ENCODE peak calls at places on chromosomes 3 and 15, in ten cellular contexts. W, T, D, R, M, H, A, Z, V and F are unnamed samples.

GRCh38 chr15:47670365-47670764 is 46.9 kb upstream of the SEMA6D start:
- DNase-seq in Z (no peak), R (no peak), W (no peak), V (no peak), M (no peak), H (no peak), A (no peak), T (no peak), D (no peak), F (no peak)

GRCh38 chr3:58021072-58021959 is 13.1 kb downstream of the FLNB start:
- DNase-seq in A (no peak), V (no peak), D (no peak), H (no peak), Z (no peak), M (no peak), R (no peak), T (no peak), W (no peak), F (no peak)

GRCh38 chr15:25243800-25244097 is 195.1 kb downstream of the UBE3A start:
- DNase-seq in V (no peak), Z (peak), M (no peak), H (no peak), T (no peak), A (no peak), R (no peak), D (no peak), W (peak), F (no peak)

GRCh38 chr15:63187589-63188226 is 1.7 kb upstream of the RAB8B start:
- DNase-seq in R (no peak), H (no peak), W (no peak), D (no peak), A (no peak), V (no peak), T (no peak), M (no peak), Z (no peak), F (no peak)

GRCh38 chr3:15634671-15635661 is 33.4 kb downstream of the BTD start:
- DNase-seq in D (peak), R (peak), W (no peak), A (no peak), Z (no peak), H (no peak), V (no peak), M (no peak), T (no peak), F (no peak)

GRCh38 chr3:52225452-52226228 is at the start of gene TLR9:
- DNase-seq in A (no peak), D (no peak), Z (no peak), M (peak), R (no peak), T (no peak), V (no peak), W (peak), H (no peak), F (no peak)

GRCh38 chr3:196654691-196655090 is 15.2 kb downstream of the NRROS start:
- DNase-seq in D (no peak), V (no peak), W (no peak), M (no peak), H (no peak), Z (no peak), A (no peak), R (no peak), T (no peak), F (no peak)

GRCh38 chr15:30033211-30033610 is 49.5 kb upstream of the GOLGA8J start:
- DNase-seq in W (no peak), V (no peak), H (no peak), T (no peak), R (no peak), Z (no peak), D (no peak), M (no peak), A (no peak), F (no peak)

GRCh38 chr3:20637729-20638128 is 451.7 kb upstream of the SGO1 start:
- DNase-seq in R (no peak), V (no peak), Z (no peak), T (no peak), D (peak), W (no peak), H (no peak), M (no peak), A (no peak), F (no peak)

GRCh38 chr15:101276501-101277037 is 716 bp downstream of the SELENOS start:
- DNase-seq in D (no peak), Z (no peak), H (peak), T (peak), A (peak), R (no peak), V (no peak), M (peak), W (no peak), F (no peak)

GRCh38 chr3:116517308-116517707 is 72.0 kb upstream of the LSAMP start:
- DNase-seq in T (no peak), H (peak), Z (no peak), D (peak), W (no peak), A (no peak), M (peak), V (no peak), R (no peak), F (no peak)

GRCh38 chr3:159635047-159635641 is 353.5 kb upstream of the IL12A start:
- DNase-seq in V (no peak), T (peak), M (no peak), D (peak), A (no peak), Z (no peak), H (peak), W (no peak), R (no peak), F (no peak)

GRCh38 chr15:22845289-22845900 is 6.9 kb downstream of the NIPA2 start:
- DNase-seq in V (no peak), Z (no peak), M (no peak), W (no peak), D (peak), R (no peak), A (no peak), H (no peak), T (no peak), F (no peak)

GRCh38 chr15:80825361-80826030 is 46.3 kb downstream of the CEMIP start:
- DNase-seq in V (no peak), R (no peak), A (no peak), M (no peak), H (no peak), W (no peak), D (peak), Z (no peak), T (no peak), F (no peak)

GRCh38 chr3:113254171-113254947 is 43.0 kb downstream of the BOC start:
- DNase-seq in T (no peak), R (no peak), V (no peak), A (no peak), H (no peak), W (no peak), M (no peak), D (no peak), Z (no peak), F (no peak)

GRCh38 chr3:188546835-188547670 is 393.1 kb downstream of the LPP start:
- DNase-seq in T (peak), A (no peak), R (no peak), D (peak), V (no peak), Z (no peak), W (no peak), M (no peak), H (peak), F (no peak)

GRCh38 chr3:38646062-38646461 is 3.4 kb downstream of the SCN5A start:
- DNase-seq in Z (no peak), D (no peak), H (no peak), A (no peak), W (no peak), R (no peak), T (no peak), M (no peak), V (no peak), F (no peak)

GRCh38 chr3:39189150-39189510 is 3.3 kb downstream of the XIRP1 start:
- DNase-seq in M (no peak), R (no peak), V (no peak), Z (no peak), T (no peak), A (no peak), W (no peak), H (no peak), D (no peak), F (no peak)

GRCh38 chr3:15750143-15750542 is 47.6 kb downstream of the ANKRD28 start:
- DNase-seq in D (peak), H (no peak), R (no peak), Z (no peak), M (no peak), A (no peak), V (no peak), T (no peak), W (no peak), F (no peak)

GRCh38 chr15:94586099-94586498 is 354.7 kb downstream of the MCTP2 start:
- DNase-seq in W (no peak), V (no peak), H (no peak), Z (no peak), T (no peak), M (no peak), D (no peak), A (no peak), R (no peak), F (no peak)
- H3K27ac ChIP-seq in W (no peak), V (no peak), H (no peak), Z (no peak), T (no peak), M (no peak), D (no peak), A (no peak), R (no peak), F (no peak)

GRCh38 chr3:128369106-128369708 is 97.5 kb downstream of the DNAJB8 start:
- DNase-seq in V (no peak), W (no peak), Z (peak), R (peak), A (no peak), T (no peak), D (no peak), H (no peak), M (no peak), F (no peak)
- H3K27ac ChIP-seq in V (no peak), W (no peak), Z (no peak), R (no peak), A (no peak), T (no peak), D (no peak), H (no peak), M (no peak), F (no peak)

GRCh38 chr3:190596341-190597285 is 82.7 kb downstream of the IL1RAP start:
- DNase-seq in D (peak), W (no peak), Z (no peak), R (no peak), T (no peak), M (no peak), V (no peak), A (no peak), H (no peak), F (no peak)
- H3K27ac ChIP-seq in D (no peak), W (no peak), Z (no peak), R (no peak), T (no peak), M (no peak), V (no peak), A (no peak), H (no peak), F (peak)

GRCh38 chr3:27356976-27357375 is 12.2 kb downstream of the NEK10 start:
- DNase-seq in M (no peak), Z (no peak), D (no peak), V (no peak), H (no peak), R (no peak), W (no peak), T (no peak), A (no peak), F (no peak)

GRCh38 chr3:27358372-27358771 is 10.8 kb downstream of the NEK10 start:
- DNase-seq in R (no peak), D (no peak), Z (no peak), M (no peak), H (no peak), V (no peak), A (no peak), T (no peak), W (no peak), F (no peak)

GRCh38 chr3:27354588-27355203 is 14.5 kb downstream of the NEK10 start:
- DNase-seq in V (no peak), W (no peak), H (no peak), R (no peak), A (no peak), T (no peak), D (no peak), M (no peak), Z (no peak), F (no peak)

GRCh38 chr3:27360113-27361078 is 8.8 kb downstream of the NEK10 start:
- DNase-seq in V (peak), T (peak), R (no peak), H (peak), A (no peak), W (no peak), M (peak), D (peak), Z (no peak), F (no peak)

GRCh38 chr3:27357665-27358258 is 11.4 kb downstream of the NEK10 start:
- DNase-seq in Z (no peak), R (peak), H (peak), A (peak), M (peak), W (no peak), V (peak), T (peak), D (peak), F (no peak)
- H3K27ac ChIP-seq in Z (no peak), R (no peak), H (no peak), A (no peak), M (no peak), W (no peak), V (no peak), T (peak), D (no peak), F (no peak)

DNA sequence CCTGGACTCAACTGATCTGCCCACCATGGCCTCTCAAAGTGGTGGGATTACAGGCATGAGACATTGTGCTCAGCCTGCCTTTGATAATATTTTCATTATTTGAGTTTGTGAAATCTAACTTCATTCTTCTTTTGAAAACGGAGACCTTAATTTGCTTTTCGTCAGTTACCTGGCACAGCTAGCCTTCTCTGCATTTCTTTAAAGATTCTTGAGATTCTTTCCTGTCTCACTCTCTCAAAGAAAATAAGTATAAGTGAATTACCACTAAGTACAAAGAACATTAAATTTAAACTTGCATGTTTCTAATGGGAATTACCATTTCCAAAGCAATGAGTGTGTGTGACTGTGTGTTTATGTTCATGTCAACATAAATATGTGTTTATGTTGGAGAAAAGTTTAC is 187.9 kb downstream of the NFKBIZ start:
- DNase-seq in D (peak), R (no peak), A (no peak), T (no peak), W (no peak), M (no peak), Z (no peak), H (no peak), V (no peak), F (no peak)
- H3K27ac ChIP-seq in D (no peak), R (no peak), A (no peak), T (no peak), W (no peak), M (no peak), Z (no peak), H (no peak), V (no peak), F (no peak)

GRCh38 chr3:150414273-150414672 is 6.2 kb downstream of the TSC22D2 start:
- DNase-seq in W (no peak), V (no peak), Z (no peak), D (peak), H (peak), R (no peak), A (no peak), T (no peak), M (peak), F (no peak)
- H3K27ac ChIP-seq in W (no peak), V (no peak), Z (no peak), D (peak), H (no peak), R (no peak), A (no peak), T (no peak), M (no peak), F (peak)